ENCODE peak calls at places on chromosomes 1 and 21, in seven cellular contexts. One of them, this sample, is unnamed.

GRCh38 chr1:16618719-16619118 is 5.4 kb upstream of the NBPF1 start:
- DNase-seq in mesenchymal stem cell: no peak
- DNase-seq in IMR-90: no peak
- DNase-seq in mesendoderm: peak
- DNase-seq in neuronal stem cell: no peak
- DNase-seq in H9: peak
- DNase-seq in H1: peak
- DNase-seq in this sample: no peak

GRCh38 chr1:7967206-7967605 is 5.7 kb downstream of the PARK7 start:
- DNase-seq in mesenchymal stem cell: no peak
- DNase-seq in IMR-90: no peak
- DNase-seq in mesendoderm: no peak
- DNase-seq in neuronal stem cell: no peak
- DNase-seq in H9: no peak
- DNase-seq in H1: no peak
- DNase-seq in this sample: no peak

GRCh38 chr1:227903061-227903521 is 44.6 kb downstream of the WNT9A start:
- DNase-seq in mesenchymal stem cell: no peak
- DNase-seq in IMR-90: no peak
- DNase-seq in mesendoderm: no peak
- DNase-seq in neuronal stem cell: no peak
- DNase-seq in H9: no peak
- DNase-seq in H1: no peak
- DNase-seq in this sample: no peak

GRCh38 chr1:27391511-27392095 is 819 bp upstream of the GPR3 start:
- DNase-seq in mesenchymal stem cell: no peak
- DNase-seq in IMR-90: peak
- DNase-seq in mesendoderm: peak
- DNase-seq in neuronal stem cell: no peak
- DNase-seq in H9: peak
- DNase-seq in H1: no peak
- DNase-seq in this sample: no peak

GRCh38 chr1:169550294-169550693 is 36.0 kb downstream of the F5 start:
- DNase-seq in mesenchymal stem cell: peak
- DNase-seq in IMR-90: peak
- DNase-seq in mesendoderm: peak
- DNase-seq in neuronal stem cell: peak
- DNase-seq in H9: no peak
- DNase-seq in H1: no peak
- DNase-seq in this sample: peak

GRCh38 chr1:63703661-63704060 is 70.2 kb upstream of the ROR1 start:
- DNase-seq in mesenchymal stem cell: no peak
- DNase-seq in IMR-90: no peak
- DNase-seq in mesendoderm: no peak
- DNase-seq in neuronal stem cell: no peak
- DNase-seq in H9: no peak
- DNase-seq in H1: no peak
- DNase-seq in this sample: no peak

GRCh38 chr1:33219886-33220661 is 36.2 kb upstream of the ZNF362 start:
- DNase-seq in mesenchymal stem cell: peak
- DNase-seq in IMR-90: peak
- DNase-seq in mesendoderm: peak
- DNase-seq in neuronal stem cell: no peak
- DNase-seq in H9: peak
- DNase-seq in H1: no peak
- DNase-seq in this sample: peak

GRCh38 chr1:80656628-80657019 is 1144.1 kb upstream of the ADGRL2 start:
- DNase-seq in mesenchymal stem cell: peak
- DNase-seq in IMR-90: peak
- DNase-seq in mesendoderm: no peak
- DNase-seq in neuronal stem cell: no peak
- DNase-seq in H9: no peak
- DNase-seq in H1: no peak
- DNase-seq in this sample: no peak

GRCh38 chr1:231924183-231924582 is 297.6 kb downstream of the DISC1 start:
- DNase-seq in mesenchymal stem cell: no peak
- DNase-seq in IMR-90: no peak
- DNase-seq in mesendoderm: no peak
- DNase-seq in neuronal stem cell: no peak
- DNase-seq in H9: no peak
- DNase-seq in H1: no peak
- DNase-seq in this sample: no peak

GRCh38 chr1:37660646-37661045 is 26.0 kb upstream of the RSPO1 start:
- DNase-seq in mesenchymal stem cell: no peak
- DNase-seq in IMR-90: no peak
- DNase-seq in mesendoderm: no peak
- DNase-seq in neuronal stem cell: no peak
- DNase-seq in H9: no peak
- DNase-seq in H1: no peak
- DNase-seq in this sample: no peak

GRCh38 chr1:42913426-42914091 is 45.1 kb downstream of the SLC2A1 start:
- DNase-seq in mesenchymal stem cell: peak
- DNase-seq in IMR-90: peak
- DNase-seq in mesendoderm: peak
- DNase-seq in neuronal stem cell: peak
- DNase-seq in H9: peak
- DNase-seq in H1: peak
- DNase-seq in this sample: peak

GRCh38 chr21:35674895-35675470 is 385.3 kb downstream of the SETD4 start:
- DNase-seq in mesenchymal stem cell: no peak
- DNase-seq in IMR-90: peak
- DNase-seq in mesendoderm: no peak
- DNase-seq in neuronal stem cell: no peak
- DNase-seq in H9: no peak
- DNase-seq in H1: no peak
- DNase-seq in this sample: no peak

GRCh38 chr21:22319435-22319834 is 1321.2 kb downstream of the NCAM2 start:
- DNase-seq in mesenchymal stem cell: no peak
- DNase-seq in IMR-90: no peak
- DNase-seq in mesendoderm: no peak
- DNase-seq in neuronal stem cell: no peak
- DNase-seq in H9: no peak
- DNase-seq in H1: no peak
- DNase-seq in this sample: no peak

GRCh38 chr1:102732927-102733326 is 375.4 kb downstream of the COL11A1 start:
- DNase-seq in mesenchymal stem cell: no peak
- DNase-seq in IMR-90: no peak
- DNase-seq in mesendoderm: no peak
- DNase-seq in neuronal stem cell: no peak
- DNase-seq in H9: no peak
- DNase-seq in H1: no peak
- DNase-seq in this sample: peak

GRCh38 chr1:68231627-68232303 is 558 bp downstream of the WLS start:
- DNase-seq in mesenchymal stem cell: peak
- DNase-seq in IMR-90: peak
- DNase-seq in mesendoderm: peak
- DNase-seq in neuronal stem cell: no peak
- DNase-seq in H9: peak
- DNase-seq in H1: no peak
- DNase-seq in this sample: peak

GRCh38 chr1:7594714-7595295 is 176.3 kb upstream of the VAMP3 start:
- DNase-seq in mesenchymal stem cell: no peak
- DNase-seq in IMR-90: no peak
- DNase-seq in mesendoderm: no peak
- DNase-seq in neuronal stem cell: no peak
- DNase-seq in H9: no peak
- DNase-seq in H1: no peak
- DNase-seq in this sample: no peak

GRCh38 chr1:24893431-24893830 is 36.6 kb downstream of the RUNX3 start:
- DNase-seq in mesenchymal stem cell: no peak
- DNase-seq in IMR-90: no peak
- DNase-seq in mesendoderm: no peak
- DNase-seq in neuronal stem cell: no peak
- DNase-seq in H9: no peak
- DNase-seq in H1: no peak
- DNase-seq in this sample: no peak

GRCh38 chr1:109910123-109910962 is at the start of gene CSF1:
- DNase-seq in mesenchymal stem cell: peak
- DNase-seq in IMR-90: peak
- DNase-seq in mesendoderm: peak
- DNase-seq in neuronal stem cell: peak
- DNase-seq in H9: peak
- DNase-seq in H1: no peak
- DNase-seq in this sample: peak

GRCh38 chr1:61182049-61182448 is 99.7 kb downstream of the NFIA start:
- DNase-seq in mesenchymal stem cell: peak
- DNase-seq in IMR-90: peak
- DNase-seq in mesendoderm: no peak
- DNase-seq in neuronal stem cell: no peak
- DNase-seq in H9: no peak
- DNase-seq in H1: no peak
- DNase-seq in this sample: no peak

GRCh38 chr1:42776499-42776898 is 8.3 kb upstream of the TMEM269 start:
- DNase-seq in mesenchymal stem cell: no peak
- DNase-seq in IMR-90: no peak
- DNase-seq in mesendoderm: no peak
- DNase-seq in neuronal stem cell: no peak
- DNase-seq in H9: no peak
- DNase-seq in H1: no peak
- DNase-seq in this sample: no peak

GRCh38 chr1:24966121-24966723 is 36.1 kb upstream of the RUNX3 start:
- DNase-seq in mesenchymal stem cell: no peak
- DNase-seq in IMR-90: no peak
- DNase-seq in mesendoderm: no peak
- DNase-seq in neuronal stem cell: no peak
- DNase-seq in H9: no peak
- DNase-seq in H1: no peak
- DNase-seq in this sample: no peak

GRCh38 chr1:114342376-114342775 is 168.6 kb downstream of the TRIM33 start:
- DNase-seq in mesenchymal stem cell: no peak
- DNase-seq in IMR-90: no peak
- DNase-seq in mesendoderm: no peak
- DNase-seq in neuronal stem cell: no peak
- DNase-seq in H9: no peak
- DNase-seq in H1: no peak
- DNase-seq in this sample: no peak

GRCh38 chr1:244052728-244053312 is 1.7 kb downstream of the ZBTB18 start:
- DNase-seq in mesenchymal stem cell: no peak
- DNase-seq in IMR-90: no peak
- DNase-seq in mesendoderm: no peak
- DNase-seq in neuronal stem cell: no peak
- DNase-seq in H9: no peak
- DNase-seq in H1: no peak
- DNase-seq in this sample: no peak

GRCh38 chr1:244052011-244052727 is 1.1 kb downstream of the ZBTB18 start:
- DNase-seq in mesenchymal stem cell: peak
- DNase-seq in IMR-90: peak
- DNase-seq in mesendoderm: peak
- DNase-seq in neuronal stem cell: no peak
- DNase-seq in H9: no peak
- DNase-seq in H1: no peak
- DNase-seq in this sample: no peak

GRCh38 chr1:244049142-244049968 is 1.7 kb upstream of the ZBTB18 start:
- DNase-seq in mesenchymal stem cell: peak
- DNase-seq in IMR-90: no peak
- DNase-seq in mesendoderm: peak
- DNase-seq in neuronal stem cell: no peak
- DNase-seq in H9: no peak
- DNase-seq in H1: no peak
- DNase-seq in this sample: peak

GRCh38 chr1:244049969-244050834 is 881 bp upstream of the ZBTB18 start:
- DNase-seq in mesenchymal stem cell: peak
- DNase-seq in IMR-90: no peak
- DNase-seq in mesendoderm: peak
- DNase-seq in neuronal stem cell: no peak
- DNase-seq in H9: no peak
- DNase-seq in H1: no peak
- DNase-seq in this sample: peak

DNA sequence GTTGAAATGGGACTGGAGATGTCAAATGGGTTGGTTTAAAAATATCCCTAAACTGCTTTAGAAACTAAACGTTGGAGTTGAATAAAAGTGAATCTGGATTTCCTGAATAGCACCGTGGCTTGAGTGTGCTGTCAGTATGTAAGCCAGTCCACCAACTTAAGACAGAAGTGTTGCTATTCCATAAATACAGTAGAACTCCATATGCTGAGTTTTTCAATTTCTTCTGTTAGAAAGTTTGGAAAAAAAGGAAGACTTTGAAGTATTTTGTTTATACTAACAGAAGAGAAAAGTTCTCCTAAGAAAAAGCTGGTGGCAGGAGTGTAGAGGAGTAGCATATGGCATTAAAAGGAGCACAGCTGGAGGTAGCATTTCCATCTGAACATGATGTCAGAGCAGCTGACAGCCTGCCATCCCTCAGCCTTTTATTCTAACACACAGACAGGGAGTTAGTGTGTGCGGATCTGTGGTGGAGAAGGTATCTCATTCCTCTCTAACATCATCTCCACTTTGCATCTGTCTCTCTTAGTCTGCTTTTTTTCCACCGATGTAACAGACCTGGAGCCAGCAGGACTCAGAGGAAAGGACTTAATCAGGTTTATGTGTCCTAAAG is at the start of gene ZBTB18:
- DNase-seq in mesenchymal stem cell: peak
- DNase-seq in IMR-90: peak
- DNase-seq in mesendoderm: peak
- DNase-seq in neuronal stem cell: no peak
- DNase-seq in H9: no peak
- DNase-seq in H1: no peak
- DNase-seq in this sample: no peak
- H3K9ac ChIP-seq in mesenchymal stem cell: peak
- H3K9ac ChIP-seq in IMR-90: peak
- H3K9ac ChIP-seq in mesendoderm: peak
- H3K9ac ChIP-seq in neuronal stem cell: peak
- H3K9ac ChIP-seq in H9: peak
- H3K9ac ChIP-seq in H1: no peak
- H3K9ac ChIP-seq in this sample: no peak

GRCh38 chr1:205826407-205826806 is 13.4 kb upstream of the SLC41A1 start:
- DNase-seq in mesenchymal stem cell: no peak
- DNase-seq in IMR-90: no peak
- DNase-seq in mesendoderm: no peak
- DNase-seq in neuronal stem cell: no peak
- DNase-seq in H9: no peak
- DNase-seq in H1: no peak
- DNase-seq in this sample: no peak
- H4K8ac ChIP-seq in mesenchymal stem cell: no peak
- H4K8ac ChIP-seq in IMR-90: no peak
- H4K8ac ChIP-seq in mesendoderm: no peak
- H4K8ac ChIP-seq in neuronal stem cell: no peak
- H4K8ac ChIP-seq in H9: no peak
- H4K8ac ChIP-seq in H1: no peak
- H4K8ac ChIP-seq in this sample: no peak

GRCh38 chr1:39691383-39692151 is at the start of gene HPCAL4:
- DNase-seq in mesenchymal stem cell: peak
- DNase-seq in IMR-90: peak
- DNase-seq in mesendoderm: peak
- DNase-seq in neuronal stem cell: peak
- DNase-seq in H9: peak
- DNase-seq in H1: peak
- DNase-seq in this sample: peak
- H3K9ac ChIP-seq in mesenchymal stem cell: no peak
- H3K9ac ChIP-seq in IMR-90: no peak
- H3K9ac ChIP-seq in mesendoderm: no peak
- H3K9ac ChIP-seq in neuronal stem cell: peak
- H3K9ac ChIP-seq in H9: no peak
- H3K9ac ChIP-seq in H1: no peak
- H3K9ac ChIP-seq in this sample: no peak

DNA sequence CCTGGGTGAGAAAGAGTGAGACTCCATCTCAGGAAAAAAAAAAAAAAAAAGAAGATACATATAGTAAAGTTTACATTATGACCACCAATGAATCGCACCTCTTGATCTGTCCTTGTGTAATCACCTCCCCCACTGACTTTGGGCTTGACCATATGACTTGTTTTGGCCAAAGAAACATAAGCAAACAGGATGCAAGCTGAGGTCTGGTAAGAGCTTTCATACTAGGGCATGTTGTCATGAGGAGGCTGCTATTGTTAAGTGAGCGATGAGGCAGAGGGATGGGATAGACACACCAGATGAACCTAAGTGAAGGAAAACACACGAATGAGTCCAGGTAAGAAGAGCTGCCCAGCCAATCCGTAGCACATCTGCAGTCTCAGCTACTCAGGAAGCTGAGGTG is 10.7 kb downstream of the ENAH start:
- DNase-seq in mesenchymal stem cell: peak
- DNase-seq in IMR-90: peak
- DNase-seq in mesendoderm: peak
- DNase-seq in neuronal stem cell: no peak
- DNase-seq in H9: no peak
- DNase-seq in H1: no peak
- DNase-seq in this sample: no peak
- H4K8ac ChIP-seq in mesenchymal stem cell: no peak
- H4K8ac ChIP-seq in IMR-90: no peak
- H4K8ac ChIP-seq in mesendoderm: no peak
- H4K8ac ChIP-seq in neuronal stem cell: no peak
- H4K8ac ChIP-seq in H9: no peak
- H4K8ac ChIP-seq in H1: no peak
- H4K8ac ChIP-seq in this sample: no peak

This sample was measured in trophoblast cell.